ENCODE peak calls at places on chromosomes 5 and 9, in six cellular contexts. W is tibial nerve; R is brain microvascular endothelial cell; A is dorsolateral prefrontal cortex; T is CD4-positive, alpha-beta T cell; D is lower lobe of right lung. Q is an unnamed sample.
A peak's percentile ranks its signal among the peaks of the same experiment; 100 is the strongest.

GRCh38 chr9:129235931-129236331 is 57.9 kb upstream of the IER5L start:
- DNase-seq in R (no peak), D (peak; percentile 41), W (no peak), T (peak; percentile 61), A (no peak), Q (no peak)

GRCh38 chr9:81264516-81264915 is 424.8 kb downstream of the TLE1 start:
- DNase-seq in W (no peak), R (peak; percentile 16), T (no peak), A (no peak), D (no peak), Q (no peak)

GRCh38 chr9:113631811-113632665 is 168.5 kb downstream of the RGS3 start:
- DNase-seq in W (no peak), A (no peak), T (no peak), R (no peak), D (no peak), Q (peak; percentile 53)

GRCh38 chr9:2157277-2158105 is 142.3 kb downstream of the SMARCA2 start:
- DNase-seq in D (peak; percentile 52), R (peak; percentile 66), W (no peak), T (no peak), A (no peak), Q (no peak)

GRCh38 chr5:5342784-5343183 is 79.7 kb upstream of the ICE1 start:
- DNase-seq in T (no peak), R (peak; percentile 43), D (no peak), W (no peak), A (no peak), Q (no peak)

GRCh38 chr5:178193251-178193809 is 6.2 kb upstream of the GMCL2 start:
- DNase-seq in T (no peak), A (no peak), W (no peak), R (no peak), D (no peak), Q (no peak)

GRCh38 chr5:148011407-148012124 is 52.2 kb upstream of the SPINK5 start:
- DNase-seq in A (no peak), T (no peak), R (peak; percentile 14), W (no peak), D (no peak), Q (no peak)

GRCh38 chr5:128284236-128284635 is 200.7 kb downstream of the SLC12A2 start:
- DNase-seq in D (no peak), R (no peak), T (no peak), W (no peak), A (no peak), Q (no peak)

GRCh38 chr9:86041331-86041741 is 58.0 kb downstream of the GOLM1 start:
- DNase-seq in A (no peak), T (no peak), R (no peak), D (no peak), W (no peak), Q (no peak)

GRCh38 chr9:88782931-88783451 is 208.3 kb upstream of the S1PR3 start:
- DNase-seq in T (no peak), R (no peak), D (no peak), W (no peak), A (no peak), Q (no peak)

GRCh38 chr9:138071731-138072130 is 194.1 kb downstream of the CACNA1B start:
- DNase-seq in W (no peak), T (no peak), A (no peak), D (no peak), R (no peak), Q (no peak)

GRCh38 chr5:78675956-78676727 is 27.6 kb upstream of the LHFPL2 start:
- DNase-seq in R (no peak), A (no peak), D (no peak), W (no peak), T (no peak), Q (no peak)

GRCh38 chr5:35890021-35890740 is 33.5 kb downstream of the IL7R start:
- DNase-seq in R (no peak), A (no peak), W (no peak), T (no peak), D (no peak), Q (no peak)

GRCh38 chr5:68505917-68506860 is 290.6 kb downstream of the PIK3R1 start:
- DNase-seq in R (peak; percentile 14), T (no peak), D (no peak), W (no peak), A (no peak), Q (no peak)

GRCh38 chr5:177403194-177403825 is 2.8 kb upstream of the PFN3 start:
- DNase-seq in W (no peak), D (no peak), A (no peak), R (no peak), T (peak; percentile 46), Q (no peak)

GRCh38 chr5:152688561-152689274 is 283.6 kb upstream of the NMUR2 start:
- DNase-seq in W (no peak), D (no peak), T (no peak), A (no peak), R (peak; percentile 37), Q (peak; percentile 79)

GRCh38 chr9:133073264-133074000 is 11.7 kb downstream of the CEL start:
- DNase-seq in D (no peak), W (no peak), R (no peak), T (no peak), A (no peak), Q (no peak)

GRCh38 chr9:131194767-131195166 is 69.4 kb downstream of the NUP214 start:
- DNase-seq in R (no peak), A (no peak), T (no peak), D (no peak), W (no peak), Q (no peak)

GRCh38 chr5:84650448-84650847 is 265.8 kb upstream of the EDIL3 start:
- DNase-seq in T (no peak), A (no peak), W (no peak), D (no peak), R (no peak), Q (no peak)

GRCh38 chr5:135075621-135076585 is 41.9 kb upstream of the PITX1 start:
- DNase-seq in T (no peak), R (peak; percentile 4), A (no peak), D (no peak), W (no peak), Q (no peak)

GRCh38 chr5:10144040-10144439 is 105.6 kb downstream of the ATPSCKMT start:
- DNase-seq in R (no peak), T (no peak), D (no peak), W (no peak), A (no peak), Q (no peak)

GRCh38 chr5:140042551-140043507 is at the start of gene NRG2:
- DNase-seq in D (peak; percentile 51), R (peak; percentile 22), T (peak; percentile 23), A (peak; percentile 68), W (peak; percentile 28), Q (no peak)

GRCh38 chr5:4020386-4020785 is 424.8 kb downstream of the IRX1 start:
- DNase-seq in T (no peak), W (no peak), R (no peak), A (no peak), D (no peak), Q (no peak)

GRCh38 chr9:109681301-109681700 is 98.7 kb upstream of the PALM2AKAP2 start:
- DNase-seq in A (no peak), W (no peak), D (no peak), T (no peak), R (no peak), Q (no peak)

GRCh38 chr9:114132550-114132918 is 22.8 kb upstream of the COL27A1 start:
- DNase-seq in D (no peak), W (no peak), R (no peak), T (no peak), A (no peak), Q (no peak)

GRCh38 chr9:78363221-78363620 is 66.3 kb downstream of the PSAT1 start:
- DNase-seq in W (no peak), R (no peak), A (no peak), D (no peak), T (no peak), Q (no peak)

GRCh38 chr9:30815585-30815984 is 1568.9 kb upstream of the ACO1 start:
- DNase-seq in R (no peak), A (no peak), T (no peak), D (no peak), W (no peak), Q (no peak)
- TF ChIP-seq CTCF in R (no peak), A (no peak), T (no peak), D (no peak), W (no peak), Q (no peak)

GRCh38 chr5:1312206-1312605 is 17.3 kb upstream of the TERT start:
- DNase-seq in W (no peak), T (peak; percentile 19), A (no peak), D (peak; percentile 36), R (no peak), Q (no peak)
- H3K27ac ChIP-seq in W (no peak overlapping the region), T (no peak overlapping the region), A (no peak overlapping the region), D (no peak overlapping the region), R (no peak overlapping the region), Q (no peak overlapping the region)

DNA sequence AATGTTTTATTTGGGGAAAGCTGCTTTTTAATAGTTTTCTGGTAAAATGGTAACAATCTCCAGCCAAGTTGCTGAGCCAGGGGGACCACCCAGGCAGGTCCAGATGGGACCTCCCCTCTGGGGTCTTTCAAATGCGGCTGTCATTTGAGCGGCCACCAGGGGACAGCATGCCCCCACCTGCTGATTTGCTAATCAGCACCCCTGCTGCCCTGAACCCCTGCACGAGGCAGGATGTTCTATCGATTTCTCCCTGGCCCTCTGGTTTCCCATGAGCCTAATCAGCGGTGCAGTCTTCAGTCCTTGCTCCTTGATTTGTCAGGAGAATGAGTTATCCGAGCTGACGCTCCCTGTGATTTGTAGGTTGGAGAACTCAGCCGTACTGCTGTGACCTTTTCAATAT is 247.0 kb downstream of the FSTL4 start:
- DNase-seq in D (no peak), A (no peak), W (no peak), T (no peak), R (no peak), Q (no peak)
- TF ChIP-seq CTCF in D (no peak), A (no peak), W (peak; percentile 6), T (no peak), R (peak; percentile 57), Q (no peak)

GRCh38 chr5:172455087-172455381 is 709 bp upstream of the SH3PXD2B start:
- DNase-seq in A (no peak), D (no peak), W (no peak), T (no peak), R (no peak), Q (no peak)

GRCh38 chr5:172456076-172456800 is 1.9 kb upstream of the SH3PXD2B start:
- DNase-seq in A (no peak), R (no peak), T (no peak), W (no peak), D (no peak), Q (no peak)

GRCh38 chr5:172453986-172454354 is 355 bp downstream of the SH3PXD2B start:
- DNase-seq in W (no peak), R (no peak), A (no peak), D (no peak), T (no peak), Q (no peak)

GRCh38 chr5:172454355-172455086 is at the start of gene SH3PXD2B:
- DNase-seq in T (peak; percentile 17), W (no peak), R (no peak), A (peak; percentile 46), D (peak; percentile 79), Q (no peak)

DNA sequence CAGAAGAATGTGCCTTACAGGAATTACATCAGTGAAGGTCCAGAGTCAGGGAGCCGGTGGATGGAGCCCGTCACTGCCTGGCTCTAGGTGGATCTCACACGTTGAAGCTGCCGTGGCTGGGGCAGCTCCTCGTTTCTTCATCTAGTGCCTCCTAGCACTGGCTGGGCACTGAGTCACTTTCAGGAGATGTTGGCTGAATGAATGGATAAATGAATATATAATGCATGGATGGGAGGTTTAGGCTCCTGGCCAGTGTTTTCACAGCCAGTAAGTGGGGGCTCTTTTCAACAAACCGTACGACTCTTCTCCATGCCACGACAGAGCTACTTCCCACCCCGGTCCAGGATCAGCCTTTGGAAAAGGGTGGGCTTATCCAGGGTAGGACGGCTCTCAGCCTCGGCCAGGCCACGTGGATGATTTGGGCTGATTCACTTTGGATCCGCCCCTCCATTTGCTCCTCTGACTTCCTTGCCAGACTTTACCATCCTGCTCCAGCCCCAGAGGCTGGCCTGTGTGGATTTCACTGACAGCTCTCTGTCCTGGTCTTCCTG is 1.3 kb upstream of the SH3PXD2B start:
- DNase-seq in A (no peak), W (no peak), D (no peak), R (peak; percentile 33), T (no peak), Q (peak; percentile 79)
- H3K27ac ChIP-seq in A (no peak overlapping the region), W (peak overlapping the region; percentile 82), D (no peak overlapping the region), R (no peak overlapping the region), T (no peak overlapping the region), Q (no peak overlapping the region)

Q was measured in ascending aorta.